ENCODE peak calls at places on chromosome 20, in five cellular contexts. K is posterior cingulate gyrus, V is memory B cell, O is mesothelial cell of epicardium, T is HT1080. A is an unnamed sample.

GRCh38 chr20:10925767-10926166 is 252.0 kb upstream of the JAG1 start:
- DNase-seq in K (no peak), V (no peak), O (no peak), T (peak), A (peak)

GRCh38 chr20:1875762-1876161 is 19.4 kb upstream of the SIRPA start:
- DNase-seq in K (no peak), V (no peak), O (no peak), T (no peak), A (no peak)

GRCh38 chr20:62685781-62686555 is 22.7 kb upstream of the NTSR1 start:
- DNase-seq in K (no peak), V (no peak), O (no peak), T (no peak), A (no peak)

GRCh38 chr20:57663681-57664451 is 43.6 kb upstream of the ZBP1 start:
- DNase-seq in K (peak), V (no peak), O (no peak), T (no peak), A (no peak)

GRCh38 chr20:58471161-58471834 is 43.9 kb downstream of the APCDD1L start:
- DNase-seq in K (no peak), V (no peak), O (peak), T (no peak), A (no peak)

GRCh38 chr20:46057856-46058655 is 29.0 kb downstream of the SLC12A5 start:
- DNase-seq in K (peak), V (peak), O (no peak), T (no peak), A (peak)

GRCh38 chr20:61306935-61307475 is 54.9 kb downstream of the CDH4 start:
- DNase-seq in K (no peak), V (no peak), O (no peak), T (no peak), A (no peak)

GRCh38 chr20:60009318-60009717 is 51.1 kb downstream of the CDH26 start:
- DNase-seq in K (no peak), V (no peak), O (no peak), T (no peak), A (no peak)

GRCh38 chr20:15708984-15709598 is 864.2 kb downstream of the KIF16B start:
- DNase-seq in K (no peak), V (peak), O (peak), T (peak), A (no peak)